ENCODE peak calls at places on chromosomes 7 and 10, in six cellular contexts. V is GM23338, U is MM.1S, C is HCT116, F is OCI-LY7, Q is neural progenitor cell. D is an unnamed sample.

GRCh38 chr7:33774762-33775523 is 130.4 kb upstream of the BMPER start:
- DNase-seq in V (no peak), U (no peak), C (no peak), F (no peak), Q (no peak), D (peak; percentile 56)

GRCh38 chr7:1884583-1885350 is 214.7 kb downstream of the ELFN1 start:
- DNase-seq in V (no peak), U (no peak), C (no peak), F (no peak), Q (no peak), D (no peak)

GRCh38 chr10:24952701-24953349 is 419 bp upstream of the PRTFDC1 start:
- DNase-seq in V (peak; percentile 79), U (peak; percentile 14), C (no peak), F (no peak), Q (peak; percentile 82), D (peak; percentile 70)

GRCh38 chr7:87155788-87156187 is 3.5 kb downstream of the DMTF1 start:
- DNase-seq in V (no peak), U (no peak), C (no peak), F (peak; percentile 61), Q (no peak), D (no peak)

GRCh38 chr10:127695431-127695830 is 41.6 kb upstream of the FOXI2 start:
- DNase-seq in V (peak; percentile 62), U (no peak), C (no peak), F (no peak), Q (no peak), D (no peak)

GRCh38 chr7:31948041-31948440 is 122.2 kb downstream of the PDE1C start:
- DNase-seq in V (no peak), U (no peak), C (no peak), F (no peak), Q (no peak), D (peak; percentile 70)

GRCh38 chr10:63068246-63068645 is 64.9 kb upstream of the NRBF2 start:
- DNase-seq in V (no peak), U (peak; percentile 53), C (no peak), F (no peak), Q (no peak), D (no peak)

GRCh38 chr10:35789996-35790395 is 147.9 kb upstream of the FZD8 start:
- DNase-seq in V (no peak), U (no peak), C (no peak), F (no peak), Q (no peak), D (no peak)

GRCh38 chr10:14016011-14016536 is 314.6 kb downstream of the FRMD4A start:
- DNase-seq in V (no peak), U (no peak), C (no peak), F (no peak), Q (no peak), D (no peak)

GRCh38 chr7:74417419-74417971 is 36.2 kb upstream of the GTF2IRD1 start:
- DNase-seq in V (peak; percentile 78), U (peak; percentile 15), C (peak; percentile 44), F (peak; percentile 62), Q (peak; percentile 82), D (peak; percentile 73)

GRCh38 chr7:97971120-97971989 is 18.6 kb downstream of the OCM2 start:
- DNase-seq in V (peak; percentile 42), U (peak; percentile 33), C (no peak), F (peak; percentile 63), Q (peak; percentile 14), D (peak; percentile 29)

GRCh38 chr10:112532053-112532658 is 85.1 kb downstream of the VTI1A start:
- DNase-seq in V (no peak), U (peak; percentile 86), C (no peak), F (no peak), Q (no peak), D (no peak)

GRCh38 chr10:48550977-48551376 is 53.9 kb downstream of the ARHGAP22 start:
- DNase-seq in V (no peak), U (peak; percentile 29), C (no peak), F (peak; percentile 23), Q (no peak), D (no peak)

GRCh38 chr10:69092959-69093850 is 5.3 kb downstream of the SRGN start:
- DNase-seq in V (peak; percentile 88), U (peak; percentile 86), C (peak; percentile 89), F (peak; percentile 85), Q (peak; percentile 80), D (peak; percentile 82)

GRCh38 chr10:8398771-8399170 is 344.3 kb downstream of the GATA3 start:
- DNase-seq in V (no peak), U (no peak), C (no peak), F (no peak), Q (no peak), D (no peak)

GRCh38 chr10:78865931-78866717 is 202.6 kb upstream of the ZMIZ1 start:
- DNase-seq in V (no peak), U (no peak), C (no peak), F (no peak), Q (no peak), D (peak; percentile 2)

GRCh38 chr7:43260980-43261878 is 148.8 kb downstream of the HECW1 start:
- DNase-seq in V (peak; percentile 97), U (peak; percentile 85), C (peak; percentile 79), F (peak; percentile 86), Q (peak; percentile 92), D (peak; percentile 90)
- H2AFZ ChIP-seq in V (no peak overlapping the region), U (no peak overlapping the region), C (no peak overlapping the region), F (peak overlapping the region; percentile 46), Q (no peak overlapping the region), D (no peak overlapping the region)

GRCh38 chr10:119666709-119667004 is 15.5 kb downstream of the BAG3 start:
- DNase-seq in V (no peak), U (no peak), C (no peak), F (no peak), Q (no peak), D (no peak)

GRCh38 chr10:119669331-119669730 is 18.2 kb downstream of the BAG3 start:
- DNase-seq in V (no peak), U (no peak), C (no peak), F (no peak), Q (no peak), D (no peak)

GRCh38 chr10:119665901-119666708 is 14.9 kb downstream of the BAG3 start:
- DNase-seq in V (no peak), U (no peak), C (no peak), F (no peak), Q (no peak), D (no peak)

GRCh38 chr10:119668461-119668860 is 17.3 kb downstream of the BAG3 start:
- DNase-seq in V (no peak), U (no peak), C (no peak), F (no peak), Q (no peak), D (no peak)

DNA sequence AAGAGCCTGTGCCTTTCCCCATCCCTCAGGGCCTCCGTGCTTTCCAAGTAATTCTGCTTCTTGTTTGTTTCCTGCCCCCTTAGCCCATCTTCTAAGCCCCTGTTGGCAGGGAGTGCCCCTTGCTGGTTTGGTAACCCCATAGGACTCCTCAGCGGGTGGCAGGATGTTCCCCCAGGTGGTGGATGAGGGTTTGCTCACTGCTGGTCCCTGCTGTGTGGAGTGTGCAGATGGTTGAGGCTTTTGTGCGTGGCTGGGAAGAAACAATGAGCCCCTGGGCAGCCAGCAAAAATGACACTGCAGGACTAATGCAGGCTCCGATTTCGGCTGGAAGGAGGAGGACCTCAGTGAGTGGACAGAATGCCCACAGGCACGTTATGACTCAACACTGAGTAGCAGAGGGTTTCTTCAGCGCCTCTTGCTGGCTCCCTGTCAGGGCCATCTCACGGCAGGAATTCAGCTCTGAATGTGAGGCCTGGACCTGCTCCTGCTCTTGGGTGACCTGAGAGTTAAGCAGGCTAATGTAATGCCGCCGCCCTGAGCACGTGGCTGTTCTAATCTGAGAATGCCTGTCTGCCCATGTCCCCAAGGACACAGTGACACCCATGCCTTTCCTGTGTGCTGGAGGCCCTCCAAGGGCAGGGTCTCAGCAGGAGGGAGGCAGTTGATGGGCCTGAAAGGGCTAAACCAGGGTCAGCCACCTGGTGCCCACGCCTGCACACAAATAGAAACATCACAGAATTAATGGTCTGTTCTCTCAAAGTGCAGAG is 16.6 kb downstream of the BAG3 start:
- DNase-seq in V (no peak), U (no peak), C (peak; percentile 87), F (no peak), Q (peak; percentile 55), D (peak; percentile 76)
- TF ChIP-seq CTCF in V (no peak), U (no peak), C (no peak), F (no peak), Q (no peak), D (no peak)

GRCh38 chr10:114208351-114208750 is 29.2 kb downstream of the TDRD1 start:
- DNase-seq in V (peak; percentile 27), U (no peak), C (no peak), F (no peak), Q (peak; percentile 60), D (no peak)
- TF ChIP-seq EZH2phosphoT487 in V (no peak), U (no peak), C (no peak), F (no peak), Q (no peak), D (no peak)

GRCh38 chr7:143487566-143487965 is 9.9 kb downstream of the TAS2R41 start:
- DNase-seq in V (no peak), U (peak; percentile 88), C (no peak), F (no peak), Q (no peak), D (peak; percentile 51)
- H2AFZ ChIP-seq in V (no peak overlapping the region), U (peak overlapping the region; percentile 29), C (no peak overlapping the region), F (no peak overlapping the region), Q (no peak overlapping the region), D (no peak overlapping the region)

DNA sequence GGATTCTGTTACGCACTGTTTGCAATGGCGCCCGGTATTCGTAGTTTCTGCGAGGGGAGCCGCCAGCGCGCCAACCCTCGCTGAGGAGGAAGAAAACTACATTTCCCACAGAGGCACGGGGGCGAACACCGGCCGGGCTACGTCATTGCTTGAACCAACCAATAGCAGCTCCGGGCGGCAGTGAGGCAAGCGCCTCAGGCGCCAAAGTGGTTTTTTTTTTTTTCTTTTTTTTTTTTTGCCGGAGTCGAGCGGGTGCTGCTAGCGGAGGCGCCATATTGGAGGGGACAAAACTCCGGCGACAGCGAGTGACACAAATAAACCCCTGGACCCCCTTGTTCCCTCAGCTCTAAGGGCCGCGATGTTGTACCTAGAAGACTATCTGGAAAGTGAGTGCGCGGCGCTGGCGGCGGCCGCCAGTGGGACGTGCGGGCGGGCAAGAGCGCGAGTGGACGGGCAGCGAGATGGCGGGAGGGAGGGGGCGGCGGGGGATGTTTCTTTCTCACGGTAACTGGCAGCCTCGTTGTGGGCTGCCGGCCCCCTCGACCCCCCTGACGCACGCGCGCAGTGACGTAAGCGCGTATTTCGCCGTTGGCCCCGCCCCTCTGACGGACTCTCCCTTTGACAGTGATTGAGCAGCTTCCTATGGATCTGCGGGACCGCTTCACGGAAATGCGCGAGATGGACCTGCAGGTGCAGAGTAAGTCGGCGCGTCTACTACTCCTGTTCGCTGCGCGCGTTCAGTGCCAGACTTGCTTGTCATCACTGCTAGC is at the start of gene ING3:
- DNase-seq in V (peak; percentile 99), U (peak; percentile 100), C (peak; percentile 95), F (peak; percentile 98), Q (peak; percentile 99), D (peak; percentile 98)
- TF ChIP-seq CTCF in V (no peak), U (no peak), C (no peak), F (no peak), Q (no peak), D (no peak)

GRCh38 chr7:39592586-39592985 is 26.4 kb downstream of the YAE1 start:
- DNase-seq in V (no peak), U (no peak), C (no peak), F (no peak), Q (no peak), D (no peak)
- TF ChIP-seq EZH2phosphoT487 in V (no peak), U (no peak), C (no peak), F (no peak), Q (no peak), D (no peak)